ENCODE peak calls at places on chromosomes 7 and 10, in seven cellular contexts. X is thoracic aorta; I is CD8-positive, alpha-beta memory T cell; S is psoas muscle; K is IMR-90; O is fibroblast of lung; P is cardiac muscle cell. D is an unnamed sample.

GRCh38 chr7:6530626-6531491 is 20.4 kb downstream of the GRID2IP start:
- DNase-seq in X (no peak), I (peak; percentile 46), S (no peak), K (no peak), O (no peak), P (no peak), D (no peak)

GRCh38 chr10:69061305-69062161 is 26.4 kb upstream of the SRGN start:
- DNase-seq in X (no peak), I (peak; percentile 38), S (peak; percentile 75), K (peak; percentile 100), O (peak; percentile 98), P (peak; percentile 99), D (peak; percentile 66)

GRCh38 chr10:11587860-11588259 is 23.6 kb downstream of the USP6NL start:
- DNase-seq in X (no peak), I (no peak), S (no peak), K (no peak), O (no peak), P (no peak), D (no peak)

GRCh38 chr7:155484483-155485399 is 26.8 kb downstream of the EN2 start:
- DNase-seq in X (no peak), I (no peak), S (no peak), K (no peak), O (no peak), P (no peak), D (no peak)

GRCh38 chr7:74502216-74502891 is 48.6 kb downstream of the GTF2IRD1 start:
- DNase-seq in X (no peak), I (no peak), S (peak; percentile 94), K (no peak), O (peak; percentile 50), P (no peak), D (peak; percentile 64)

GRCh38 chr7:115096262-115096661 is 174.4 kb downstream of the MDFIC start:
- DNase-seq in X (no peak), I (no peak), S (no peak), K (no peak), O (no peak), P (peak; percentile 74), D (peak; percentile 38)

GRCh38 chr10:5036511-5036910 is 32.9 kb upstream of the AKR1C2 start:
- DNase-seq in X (no peak), I (no peak), S (no peak), K (no peak), O (no peak), P (no peak), D (no peak)

GRCh38 chr7:33766396-33766795 is 138.9 kb upstream of the BMPER start:
- DNase-seq in X (no peak), I (no peak), S (no peak), K (no peak), O (no peak), P (peak; percentile 79), D (no peak)

GRCh38 chr10:17387861-17388503 is 66.4 kb downstream of the ST8SIA6 start:
- DNase-seq in X (no peak), I (no peak), S (no peak), K (no peak), O (no peak), P (no peak), D (no peak)

GRCh38 chr7:18295781-18296417 is 199.7 kb upstream of the HDAC9 start:
- DNase-seq in X (no peak), I (no peak), S (no peak), K (no peak), O (no peak), P (peak; percentile 14), D (no peak)

GRCh38 chr7:18292584-18292983 is 203.0 kb upstream of the HDAC9 start:
- DNase-seq in X (no peak), I (no peak), S (no peak), K (no peak), O (no peak), P (no peak), D (no peak)

GRCh38 chr7:18290865-18291264 is 204.7 kb upstream of the HDAC9 start:
- DNase-seq in X (no peak), I (no peak), S (no peak), K (no peak), O (no peak), P (peak; percentile 41), D (no peak)

GRCh38 chr7:18294408-18294807 is 201.1 kb upstream of the HDAC9 start:
- DNase-seq in X (no peak), I (no peak), S (no peak), K (no peak), O (no peak), P (no peak), D (no peak)

DNA sequence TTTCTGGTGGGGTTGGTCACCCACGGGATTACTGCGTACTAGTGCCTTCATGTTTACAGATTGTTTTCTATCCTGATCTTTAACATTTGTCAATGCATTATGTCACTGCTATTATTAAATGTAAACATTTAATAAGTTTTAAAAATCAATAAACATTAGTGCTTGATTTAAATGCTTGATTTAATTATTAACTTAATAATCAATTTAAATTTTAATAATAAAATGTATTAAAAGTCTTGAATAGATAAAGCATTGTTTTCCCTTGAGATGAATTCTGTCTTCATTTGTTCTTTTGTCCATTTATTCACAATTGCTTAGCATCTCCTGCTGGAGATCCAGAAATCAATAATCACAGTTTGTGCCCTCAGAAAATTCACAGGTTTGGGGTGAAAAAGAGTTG is 201.8 kb upstream of the HDAC9 start:
- DNase-seq in X (no peak), I (no peak), S (no peak), K (no peak), O (no peak), P (no peak), D (no peak)
- H3K4me3 ChIP-seq in X (no peak overlapping the region), I (no peak overlapping the region), S (no peak overlapping the region), K (no peak overlapping the region), O (no peak overlapping the region), P (no peak overlapping the region), D (no peak overlapping the region)

GRCh38 chr10:114061794-114062193 is 18.1 kb downstream of the ADRB1 start:
- DNase-seq in X (no peak), I (no peak), S (no peak), K (no peak), O (no peak), P (no peak), D (no peak)

GRCh38 chr10:114061148-114061547 is 17.5 kb downstream of the ADRB1 start:
- DNase-seq in X (no peak), I (no peak), S (no peak), K (no peak), O (no peak), P (no peak), D (no peak)

GRCh38 chr10:114060456-114060855 is 16.8 kb downstream of the ADRB1 start:
- DNase-seq in X (no peak), I (no peak), S (no peak), K (no peak), O (no peak), P (peak; percentile 40), D (no peak)

GRCh38 chr10:114068054-114068707 is 24.5 kb downstream of the ADRB1 start:
- DNase-seq in X (no peak), I (no peak), S (no peak), K (no peak), O (no peak), P (no peak), D (no peak)

DNA sequence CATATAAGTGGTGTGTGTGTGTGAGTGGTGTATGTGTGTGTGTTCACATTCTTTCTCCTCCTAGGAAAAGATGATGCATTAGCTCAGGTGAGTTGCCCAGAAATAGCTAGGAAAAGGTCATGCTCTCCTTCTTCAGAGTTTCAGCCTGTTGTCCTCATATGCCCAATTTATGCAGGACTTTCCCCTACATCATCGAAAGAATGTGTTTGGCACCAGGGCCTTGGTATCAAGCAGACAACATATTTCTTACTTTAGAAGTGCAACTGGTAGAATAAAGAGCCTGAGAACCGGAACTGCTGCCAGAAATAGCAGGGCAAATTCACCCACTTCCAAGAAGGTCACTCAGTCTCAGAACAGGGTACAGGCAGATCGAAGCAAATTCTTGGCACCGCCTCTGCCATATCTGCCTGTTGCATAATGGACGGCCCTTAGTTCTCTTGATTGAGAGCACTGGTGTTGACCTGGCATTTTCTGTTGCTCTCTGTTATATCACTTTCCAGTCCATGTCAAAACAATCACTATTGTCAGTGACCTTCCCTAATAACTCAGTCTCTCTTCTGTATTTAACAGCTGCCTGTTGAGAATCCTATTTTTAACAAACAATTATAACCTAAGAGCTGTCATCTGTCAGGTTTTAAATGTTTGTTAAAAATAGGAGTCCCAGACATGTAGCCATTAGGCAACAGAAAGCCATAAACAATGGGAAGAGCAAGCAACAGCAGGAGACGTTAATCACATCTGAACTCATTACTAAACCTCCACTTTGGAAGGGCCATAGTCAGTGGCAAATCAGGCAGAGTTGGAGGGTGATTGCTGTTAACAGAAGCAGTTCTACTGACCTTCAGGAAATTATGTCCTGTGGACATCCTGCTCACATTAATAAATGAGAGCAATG is 20.7 kb downstream of the ADRB1 start:
- DNase-seq in X (no peak), I (no peak), S (no peak), K (no peak), O (no peak), P (no peak), D (peak; percentile 79)
- H3K4me1 ChIP-seq in X (no peaks in the 10 kb centered on the region), I (peaks cover 11% of the 10 kb centered on the region), S (no peaks in the 10 kb centered on the region), K (no peaks in the 10 kb centered on the region), O (no peaks in the 10 kb centered on the region), P (peaks cover 30% of the 10 kb centered on the region), D (peaks cover 8% of the 10 kb centered on the region)

GRCh38 chr7:27640914-27641570 is 21.6 kb downstream of the HIBADH start:
- DNase-seq in X (no peak), I (no peak), S (no peak), K (peak; percentile 49), O (peak; percentile 76), P (peak; percentile 76), D (no peak)

GRCh38 chr7:27647052-27647451 is 15.6 kb downstream of the HIBADH start:
- DNase-seq in X (no peak), I (no peak), S (no peak), K (peak; percentile 82), O (peak; percentile 82), P (peak; percentile 77), D (no peak)

GRCh38 chr7:27642271-27642670 is 20.4 kb downstream of the HIBADH start:
- DNase-seq in X (no peak), I (no peak), S (no peak), K (no peak), O (no peak), P (no peak), D (no peak)

GRCh38 chr7:27636326-27637006 is 26.2 kb downstream of the HIBADH start:
- DNase-seq in X (no peak), I (no peak), S (no peak), K (no peak), O (no peak), P (peak; percentile 65), D (no peak)

DNA sequence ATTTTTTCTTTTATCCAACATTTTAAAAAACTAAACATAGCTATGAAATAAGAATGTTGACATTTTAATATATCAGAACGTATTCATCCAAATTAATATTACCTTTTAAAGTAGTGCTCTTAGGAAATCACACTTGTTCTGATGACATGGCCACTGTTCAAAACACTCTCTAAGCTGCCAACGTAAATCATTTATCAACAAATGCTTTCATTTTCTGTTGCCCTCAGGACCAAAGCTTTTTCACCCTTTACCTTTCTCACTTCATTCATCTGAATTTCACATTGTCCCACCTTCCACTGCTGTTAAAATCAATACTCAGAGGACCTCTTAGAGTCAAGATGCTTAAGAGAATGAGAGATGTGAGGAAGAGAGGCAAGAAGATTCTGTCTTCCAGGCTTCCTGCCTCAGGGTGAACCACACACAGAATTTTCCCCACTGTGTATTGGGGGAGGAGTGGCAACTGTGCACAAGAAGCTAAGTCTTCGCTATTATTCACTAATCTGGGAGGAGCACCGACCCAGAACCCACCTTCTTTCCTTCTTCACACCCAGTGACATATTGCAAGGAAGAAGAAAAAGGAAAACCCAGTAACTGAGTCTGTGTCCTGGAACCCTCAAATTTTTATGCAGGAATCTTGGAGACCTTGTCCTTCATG is 21.0 kb downstream of the HIBADH start:
- DNase-seq in X (no peak), I (no peak), S (no peak), K (no peak), O (peak; percentile 11), P (peak; percentile 35), D (no peak)
- H3K4me3 ChIP-seq in X (peak overlapping the region; percentile 36), I (no peak overlapping the region), S (no peak overlapping the region), K (peak overlapping the region; percentile 15), O (no peak overlapping the region), P (no peak overlapping the region), D (peak overlapping the region; percentile 33)

GRCh38 chr7:27247452-27248426 is 5.1 kb downstream of the EVX1 start:
- DNase-seq in X (no peak), I (no peak), S (no peak), K (no peak), O (no peak), P (no peak), D (no peak)
- H3K4me1 ChIP-seq in X (peaks cover 12% of the 10 kb centered on the region), I (no peaks in the 10 kb centered on the region), S (peaks cover 27% of the 10 kb centered on the region), K (no peaks in the 10 kb centered on the region), O (no peaks in the 10 kb centered on the region), P (peaks cover 10% of the 10 kb centered on the region), D (peaks cover 4% of the 10 kb centered on the region)